ENCODE peak calls at places on chromosome 2, in four cellular contexts. One of them, this sample, is unnamed.

GRCh38 chr2:3270095-3270478 is 107.5 kb downstream of the EIPR1 start:
- DNase-seq in PC-9: no peak
- DNase-seq in A549: no peak
- DNase-seq in AG09309: no peak
- DNase-seq in this sample: no peak

GRCh38 chr2:158779621-158780020 is 15.5 kb upstream of the DAPL1 start:
- DNase-seq in A549: no peak
- DNase-seq in PC-9: no peak
- DNase-seq in AG09309: peak
- DNase-seq in this sample: no peak

GRCh38 chr2:174546519-174547506 is 50.8 kb downstream of the WIPF1 start:
- DNase-seq in A549: peak
- DNase-seq in PC-9: peak
- DNase-seq in AG09309: peak
- DNase-seq in this sample: no peak

GRCh38 chr2:10222-10875 is 36.0 kb downstream of the FAM110C start:
- DNase-seq in AG09309: no peak
- DNase-seq in PC-9: no peak
- DNase-seq in A549: no peak
- DNase-seq in this sample: peak

GRCh38 chr2:46335966-46336436 is 38.8 kb downstream of the EPAS1 start:
- DNase-seq in A549: peak
- DNase-seq in AG09309: no peak
- DNase-seq in PC-9: no peak
- DNase-seq in this sample: peak

GRCh38 chr2:176704282-176704773 is 435.1 kb downstream of the MTX2 start:
- DNase-seq in A549: no peak
- DNase-seq in PC-9: no peak
- DNase-seq in AG09309: no peak
- DNase-seq in this sample: no peak

GRCh38 chr2:72980535-72981217 is 63.4 kb downstream of the EMX1 start:
- DNase-seq in AG09309: no peak
- DNase-seq in A549: no peak
- DNase-seq in PC-9: peak
- DNase-seq in this sample: no peak

GRCh38 chr2:131043199-131044077 is 49.8 kb downstream of the FAM168B start:
- DNase-seq in A549: no peak
- DNase-seq in AG09309: no peak
- DNase-seq in PC-9: no peak
- DNase-seq in this sample: no peak

GRCh38 chr2:189285962-189286648 is 106.5 kb upstream of the COL5A2 start:
- DNase-seq in A549: peak
- DNase-seq in PC-9: no peak
- DNase-seq in AG09309: peak
- DNase-seq in this sample: no peak

GRCh38 chr2:233811087-233811486 is 33.0 kb downstream of the MROH2A start:
- DNase-seq in AG09309: no peak
- DNase-seq in A549: no peak
- DNase-seq in PC-9: no peak
- DNase-seq in this sample: peak

GRCh38 chr2:237194906-237195305 is 109.2 kb downstream of the COPS8 start:
- DNase-seq in PC-9: no peak
- DNase-seq in AG09309: no peak
- DNase-seq in A549: no peak
- DNase-seq in this sample: no peak

GRCh38 chr2:227161947-227162346 is 2.1 kb downstream of the COL4A4 start:
- DNase-seq in AG09309: no peak
- DNase-seq in A549: no peak
- DNase-seq in PC-9: no peak
- DNase-seq in this sample: no peak

GRCh38 chr2:241036964-241037421 is 38.6 kb downstream of the SNED1 start:
- DNase-seq in AG09309: no peak
- DNase-seq in A549: no peak
- DNase-seq in PC-9: no peak
- DNase-seq in this sample: no peak

GRCh38 chr2:101327863-101328394 is 19.4 kb upstream of the RNF149 start:
- DNase-seq in AG09309: no peak
- DNase-seq in PC-9: peak
- DNase-seq in A549: no peak
- DNase-seq in this sample: peak

GRCh38 chr2:71608034-71608433 is 154.7 kb downstream of the DYSF start:
- DNase-seq in PC-9: no peak
- DNase-seq in AG09309: no peak
- DNase-seq in A549: no peak
- DNase-seq in this sample: peak

GRCh38 chr2:151189125-151189524 is 72.5 kb downstream of the RBM43 start:
- DNase-seq in PC-9: no peak
- DNase-seq in A549: no peak
- DNase-seq in AG09309: no peak
- DNase-seq in this sample: no peak

GRCh38 chr2:23645181-23645808 is 260.3 kb downstream of the KLHL29 start:
- DNase-seq in A549: no peak
- DNase-seq in AG09309: no peak
- DNase-seq in PC-9: no peak
- DNase-seq in this sample: no peak

GRCh38 chr2:54725343-54726099 is 2.1 kb downstream of the EML6 start:
- DNase-seq in PC-9: no peak
- DNase-seq in AG09309: no peak
- DNase-seq in A549: no peak
- DNase-seq in this sample: no peak

GRCh38 chr2:54724150-54724559 is 693 bp downstream of the EML6 start:
- DNase-seq in PC-9: no peak
- DNase-seq in A549: no peak
- DNase-seq in AG09309: no peak
- DNase-seq in this sample: no peak

GRCh38 chr2:54724560-54725342 is 1.3 kb downstream of the EML6 start:
- DNase-seq in PC-9: peak
- DNase-seq in A549: no peak
- DNase-seq in AG09309: no peak
- DNase-seq in this sample: peak

GRCh38 chr2:54722641-54723299 is 692 bp upstream of the EML6 start:
- DNase-seq in PC-9: no peak
- DNase-seq in A549: peak
- DNase-seq in AG09309: peak
- DNase-seq in this sample: peak

DNA sequence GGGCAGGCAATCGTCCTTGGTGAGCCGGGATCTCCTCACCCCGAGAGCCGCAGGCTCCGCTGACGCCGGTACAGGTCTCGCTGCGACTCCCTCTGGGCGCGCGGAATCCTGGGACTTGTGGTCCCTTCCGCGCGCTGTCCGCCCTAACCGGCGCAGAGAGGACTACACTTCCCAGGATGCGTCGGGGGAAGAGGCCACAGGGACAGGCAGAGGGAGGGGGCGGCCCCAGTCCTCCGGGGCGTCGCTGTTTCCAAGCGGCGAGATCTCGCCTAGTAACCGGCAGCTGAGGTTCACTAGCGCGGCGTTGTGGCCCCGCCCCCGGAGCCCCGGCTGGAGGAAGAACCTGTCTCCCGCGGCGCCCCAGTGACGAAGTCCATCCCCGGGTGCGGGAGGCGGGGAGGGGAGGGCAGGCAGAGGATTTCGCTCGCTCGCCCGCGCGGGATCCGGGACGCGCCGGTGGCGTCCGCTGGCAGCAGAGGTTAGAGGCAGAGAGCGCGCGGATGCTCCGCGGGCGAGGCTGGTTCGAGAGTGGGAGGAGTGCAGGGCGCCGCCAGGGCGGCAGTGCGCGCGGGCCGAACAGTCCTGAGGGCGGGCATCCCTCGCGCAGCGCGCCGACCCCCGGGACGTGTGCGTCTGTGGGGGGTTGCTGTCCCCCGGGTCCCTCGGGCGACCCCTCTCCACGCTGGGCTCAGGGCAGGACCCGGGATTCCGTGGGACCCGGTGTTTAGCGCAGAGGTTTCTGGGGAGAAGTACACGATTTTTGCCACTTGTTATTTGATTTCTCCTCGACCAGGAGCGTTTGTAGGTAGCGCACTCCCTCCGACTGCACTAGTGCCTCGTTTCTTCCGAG is at the start of gene EML6:
- DNase-seq in AG09309: peak
- DNase-seq in PC-9: peak
- DNase-seq in A549: peak
- DNase-seq in this sample: peak
- TF ChIP-seq CTCF in AG09309: peak
- TF ChIP-seq CTCF in PC-9: peak
- TF ChIP-seq CTCF in A549: peak
- TF ChIP-seq CTCF in this sample: peak

DNA sequence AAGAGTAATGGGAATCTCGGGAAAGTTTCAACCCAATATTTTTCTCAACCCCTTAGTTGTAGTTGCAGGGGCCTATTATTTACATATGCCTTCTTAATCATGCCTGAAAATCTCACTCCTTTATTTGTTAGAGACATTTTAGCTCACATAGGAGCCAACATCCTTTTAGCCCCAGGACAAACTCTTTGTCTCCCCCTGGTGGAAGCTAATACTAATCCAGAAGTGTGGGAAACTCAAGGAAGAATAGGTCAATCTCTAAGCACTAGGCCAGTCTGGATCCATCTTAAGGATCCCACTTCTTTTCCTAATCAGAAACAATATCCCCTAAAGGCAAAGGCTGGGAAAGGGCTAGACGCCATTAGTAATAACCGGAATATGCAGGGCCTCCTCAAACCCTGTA is 550.9 kb upstream of the PKDCC start:
- DNase-seq in A549: peak
- DNase-seq in PC-9: no peak
- DNase-seq in AG09309: no peak
- DNase-seq in this sample: no peak
- TF ChIP-seq CTCF in A549: peak
- TF ChIP-seq CTCF in PC-9: peak
- TF ChIP-seq CTCF in AG09309: no peak
- TF ChIP-seq CTCF in this sample: no peak

DNA sequence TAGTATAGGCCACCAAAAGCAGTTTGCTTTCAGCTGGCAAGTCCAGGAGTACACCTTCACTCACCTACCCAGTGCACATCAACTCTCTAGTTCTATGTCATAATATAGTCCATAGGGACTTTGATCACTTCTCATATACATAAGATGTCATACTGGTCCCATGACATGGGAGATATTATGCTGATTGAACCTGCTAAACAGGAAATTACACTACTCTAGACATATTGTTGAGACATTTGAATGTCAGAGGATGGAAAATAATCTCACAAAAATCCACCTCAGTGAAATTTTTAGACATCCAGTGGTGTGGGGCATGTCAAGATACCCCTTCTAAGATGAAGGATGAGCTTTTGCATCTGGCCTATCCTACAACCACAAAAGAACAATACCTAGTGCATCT is 322.5 kb downstream of the EN1 start:
- DNase-seq in AG09309: no peak
- DNase-seq in A549: no peak
- DNase-seq in PC-9: no peak
- DNase-seq in this sample: no peak
- TF ChIP-seq CTCF in AG09309: no peak
- TF ChIP-seq CTCF in A549: no peak
- TF ChIP-seq CTCF in PC-9: no peak
- TF ChIP-seq CTCF in this sample: no peak

GRCh38 chr2:200471324-200471848 is 38.5 kb downstream of the KCTD18 start:
- DNase-seq in A549: peak
- DNase-seq in PC-9: no peak
- DNase-seq in AG09309: no peak
- DNase-seq in this sample: no peak
- TF ChIP-seq CTCF in A549: peak
- TF ChIP-seq CTCF in PC-9: peak
- TF ChIP-seq CTCF in AG09309: peak
- TF ChIP-seq CTCF in this sample: peak

GRCh38 chr2:100178085-100178788 is 35.8 kb upstream of the AFF3 start:
- DNase-seq in PC-9: peak
- DNase-seq in A549: peak
- DNase-seq in AG09309: no peak
- DNase-seq in this sample: peak
- TF ChIP-seq CTCF in PC-9: peak
- TF ChIP-seq CTCF in A549: peak
- TF ChIP-seq CTCF in AG09309: peak
- TF ChIP-seq CTCF in this sample: peak

DNA sequence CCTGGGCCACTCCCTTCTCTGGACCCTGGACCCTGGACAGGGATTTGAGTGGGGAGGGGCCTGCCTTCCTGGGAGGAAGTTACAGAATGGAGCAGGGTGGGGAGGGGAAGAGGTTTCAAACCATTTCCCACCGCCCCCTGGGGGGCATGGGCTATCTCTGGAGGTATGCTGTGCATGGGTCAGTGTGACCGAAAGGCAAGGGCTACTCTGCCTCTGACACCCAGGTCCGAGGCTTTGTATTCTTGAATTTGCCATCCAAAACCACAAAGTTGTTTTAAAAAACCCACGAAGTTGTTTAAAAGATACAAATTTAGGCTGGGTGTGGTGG is 46.9 kb downstream of the GORASP2 start:
- DNase-seq in A549: no peak
- DNase-seq in PC-9: no peak
- DNase-seq in AG09309: no peak
- DNase-seq in this sample: no peak
- TF ChIP-seq CTCF in A549: no peak
- TF ChIP-seq CTCF in PC-9: no peak
- TF ChIP-seq CTCF in AG09309: no peak
- TF ChIP-seq CTCF in this sample: no peak

GRCh38 chr2:191836471-191836852 is 10.4 kb downstream of the CAVIN2 start:
- DNase-seq in PC-9: no peak
- DNase-seq in AG09309: no peak
- DNase-seq in A549: no peak
- DNase-seq in this sample: no peak

GRCh38 chr2:191840916-191841315 is 6.0 kb downstream of the CAVIN2 start:
- DNase-seq in A549: no peak
- DNase-seq in AG09309: no peak
- DNase-seq in PC-9: no peak
- DNase-seq in this sample: no peak

GRCh38 chr2:191836853-191837769 is 9.8 kb downstream of the CAVIN2 start:
- DNase-seq in PC-9: no peak
- DNase-seq in A549: no peak
- DNase-seq in AG09309: no peak
- DNase-seq in this sample: no peak

GRCh38 chr2:191838526-191838925 is 8.4 kb downstream of the CAVIN2 start:
- DNase-seq in PC-9: no peak
- DNase-seq in A549: no peak
- DNase-seq in AG09309: no peak
- DNase-seq in this sample: no peak

DNA sequence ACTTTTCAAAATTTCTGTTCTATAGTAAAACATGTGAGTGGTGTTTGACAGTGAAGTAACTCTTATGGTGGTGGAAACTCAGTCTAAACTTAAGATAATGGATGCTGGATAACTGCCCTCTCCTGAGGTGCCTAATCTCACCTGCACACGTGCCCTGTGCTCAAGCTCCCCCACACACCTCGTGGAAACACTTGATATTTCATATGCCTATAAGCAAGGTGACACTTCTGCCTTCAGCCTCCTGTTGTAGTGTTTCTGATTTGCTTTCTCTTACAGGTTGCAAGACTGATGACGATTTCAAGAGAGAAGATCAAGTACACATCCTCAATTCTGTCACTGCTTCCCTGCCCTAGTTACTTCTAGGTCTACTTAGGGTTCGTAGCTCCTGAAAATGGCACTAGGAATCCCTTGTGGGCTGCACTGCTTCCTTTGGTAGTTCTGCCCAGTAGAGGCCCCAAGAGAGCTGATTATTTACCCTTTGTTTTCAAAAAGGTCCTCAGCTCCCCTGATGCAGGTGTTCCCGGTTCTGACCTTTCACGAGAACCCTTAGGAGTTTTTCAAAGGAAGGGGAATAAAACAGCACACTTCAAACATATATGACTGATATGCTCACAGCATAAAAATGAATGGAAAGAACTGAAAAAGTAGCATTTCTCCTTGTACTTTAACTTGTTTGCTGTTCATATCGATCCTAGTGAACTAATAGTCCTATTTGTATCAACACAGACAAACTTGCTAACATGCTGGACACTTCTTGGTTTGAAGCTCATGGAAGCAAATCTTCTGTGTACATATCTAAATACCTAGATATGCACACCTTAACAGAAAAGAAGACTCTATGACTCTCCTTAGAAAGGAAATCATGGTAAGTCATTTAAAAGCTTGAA is 6.7 kb downstream of the CAVIN2 start:
- DNase-seq in AG09309: no peak
- DNase-seq in A549: no peak
- DNase-seq in PC-9: no peak
- DNase-seq in this sample: no peak
- TF ChIP-seq CTCF in AG09309: no peak
- TF ChIP-seq CTCF in A549: peak
- TF ChIP-seq CTCF in PC-9: no peak
- TF ChIP-seq CTCF in this sample: peak